ENCODE peak calls at places on chromosomes 2 and 18, in four cellular contexts. One of them, this sample, is unnamed.

GRCh38 chr2:184006998-184007397 is 591.3 kb upstream of the ZNF804A start:
- DNase-seq in activated gamma-delta T cell: no peak
- DNase-seq in body of pancreas: peak
- DNase-seq in SW480: no peak
- DNase-seq in this sample: no peak

GRCh38 chr2:127877626-127878025 is 8.1 kb downstream of the AMMECR1L start:
- DNase-seq in SW480: no peak
- DNase-seq in body of pancreas: no peak
- DNase-seq in activated gamma-delta T cell: no peak
- DNase-seq in this sample: no peak

GRCh38 chr2:176491172-176491904 is 222.1 kb downstream of the MTX2 start:
- DNase-seq in body of pancreas: peak
- DNase-seq in SW480: no peak
- DNase-seq in activated gamma-delta T cell: no peak
- DNase-seq in this sample: no peak

GRCh38 chr2:40282428-40282827 is 169.5 kb downstream of the SLC8A1 start:
- DNase-seq in activated gamma-delta T cell: no peak
- DNase-seq in SW480: no peak
- DNase-seq in body of pancreas: no peak
- DNase-seq in this sample: peak

GRCh38 chr18:80023173-80023572 is 11.1 kb upstream of the RBFA start:
- DNase-seq in body of pancreas: no peak
- DNase-seq in SW480: no peak
- DNase-seq in activated gamma-delta T cell: no peak
- DNase-seq in this sample: no peak

GRCh38 chr2:120393456-120393855 is 47.5 kb downstream of the INHBB start:
- DNase-seq in body of pancreas: no peak
- DNase-seq in activated gamma-delta T cell: no peak
- DNase-seq in SW480: no peak
- DNase-seq in this sample: no peak

GRCh38 chr2:54573532-54573915 is 117.4 kb downstream of the SPTBN1 start:
- DNase-seq in activated gamma-delta T cell: no peak
- DNase-seq in body of pancreas: no peak
- DNase-seq in SW480: no peak
- DNase-seq in this sample: no peak

GRCh38 chr2:13106302-13106701 is 389.6 kb downstream of the TRIB2 start:
- DNase-seq in SW480: no peak
- DNase-seq in body of pancreas: no peak
- DNase-seq in activated gamma-delta T cell: no peak
- DNase-seq in this sample: no peak

GRCh38 chr2:171652411-171652775 is 34.9 kb upstream of the DYNC1I2 start:
- DNase-seq in body of pancreas: no peak
- DNase-seq in SW480: no peak
- DNase-seq in activated gamma-delta T cell: no peak
- DNase-seq in this sample: no peak

GRCh38 chr18:43952398-43952797 is 675.1 kb upstream of the SYT4 start:
- DNase-seq in activated gamma-delta T cell: no peak
- DNase-seq in SW480: no peak
- DNase-seq in body of pancreas: no peak
- DNase-seq in this sample: no peak

This sample was measured in cerebellar cortex.